ENCODE peak calls at places on chromosomes 4 and X, in four cellular contexts. U is thyroid gland, Q is transverse colon, F is psoas muscle. Z is an unnamed sample.
A peak's percentile ranks its signal among the peaks of the same experiment; 100 is the strongest.

GRCh38 chrX:3939967-3940610 is 226.6 kb upstream of the PRKX start:
- DNase-seq in F (no peak), U (peak; percentile 2), Q (no peak), Z (no peak)

GRCh38 chrX:101171883-101172400 is 47.6 kb upstream of the DRP2 start:
- DNase-seq in Q (no peak), F (no peak), U (no peak), Z (no peak)

GRCh38 chrX:40167240-40168182 is 69.8 kb upstream of the BCOR start:
- DNase-seq in F (peak; percentile 72), Q (peak; percentile 44), U (no peak), Z (no peak)

GRCh38 chrX:18927558-18927957 is 56.4 kb downstream of the PHKA2 start:
- DNase-seq in U (no peak), Q (no peak), F (no peak), Z (no peak)

GRCh38 chr4:135670548-135670947 is 1469.0 kb upstream of the PABPC4L start:
- DNase-seq in F (no peak), Q (no peak), U (no peak), Z (no peak)

GRCh38 chrX:48532201-48532600 is 7.3 kb upstream of the TBC1D25 start:
- DNase-seq in F (no peak), Q (no peak), U (no peak), Z (no peak)

GRCh38 chrX:68807818-68808217 is 21.0 kb upstream of the EFNB1 start:
- DNase-seq in F (no peak), Q (no peak), U (no peak), Z (no peak)

GRCh38 chr4:183356173-183356825 is 34.1 kb upstream of the CLDN24 start:
- DNase-seq in Q (no peak), F (no peak), U (no peak), Z (no peak)

GRCh38 chr4:21697583-21697982 is 251.0 kb downstream of the KCNIP4 start:
- DNase-seq in F (no peak), Q (no peak), U (peak; percentile 50), Z (peak; percentile 90)

GRCh38 chr4:98996056-98996941 is 778 bp downstream of the METAP1 start:
- DNase-seq in F (no peak), U (peak; percentile 32), Q (peak; percentile 24), Z (no peak)

GRCh38 chr4:4856071-4857000 is 3.1 kb upstream of the MSX1 start:
- DNase-seq in F (peak; percentile 19), Q (no peak), U (no peak), Z (peak; percentile 44)

GRCh38 chr4:106294062-106294461 is 21.9 kb downstream of the TBCK start:
- DNase-seq in F (no peak), Q (no peak), U (no peak), Z (no peak)

GRCh38 chr4:55348436-55348835 is 2.4 kb downstream of the SRD5A3 start:
- DNase-seq in Q (no peak), U (no peak), F (no peak), Z (no peak)

GRCh38 chr4:41155194-41155830 is 59.0 kb downstream of the APBB2 start:
- DNase-seq in F (no peak), U (peak; percentile 42), Q (no peak), Z (no peak)

GRCh38 chr4:189299706-189300105 is 641.0 kb upstream of the FRG1 start:
- DNase-seq in F (no peak), U (no peak), Q (no peak), Z (no peak)

GRCh38 chrX:134601240-134601639 is 57.0 kb downstream of the PLAC1 start:
- DNase-seq in Q (no peak), U (no peak), F (no peak), Z (no peak)

GRCh38 chr4:35639929-35640328 is 604.4 kb downstream of the ARAP2 start:
- DNase-seq in U (no peak), Q (no peak), F (no peak), Z (no peak)

GRCh38 chrX:53262918-53263394 is 18.4 kb downstream of the IQSEC2 start:
- DNase-seq in U (no peak), Q (no peak), F (no peak), Z (no peak)

GRCh38 chrX:38151426-38151825 is 69.2 kb downstream of the SRPX start:
- DNase-seq in F (no peak), U (no peak), Q (no peak), Z (no peak)

GRCh38 chrX:81957318-81957717 is 755.4 kb downstream of the SH3BGRL start:
- DNase-seq in F (no peak), U (no peak), Q (no peak), Z (no peak)

DNA sequence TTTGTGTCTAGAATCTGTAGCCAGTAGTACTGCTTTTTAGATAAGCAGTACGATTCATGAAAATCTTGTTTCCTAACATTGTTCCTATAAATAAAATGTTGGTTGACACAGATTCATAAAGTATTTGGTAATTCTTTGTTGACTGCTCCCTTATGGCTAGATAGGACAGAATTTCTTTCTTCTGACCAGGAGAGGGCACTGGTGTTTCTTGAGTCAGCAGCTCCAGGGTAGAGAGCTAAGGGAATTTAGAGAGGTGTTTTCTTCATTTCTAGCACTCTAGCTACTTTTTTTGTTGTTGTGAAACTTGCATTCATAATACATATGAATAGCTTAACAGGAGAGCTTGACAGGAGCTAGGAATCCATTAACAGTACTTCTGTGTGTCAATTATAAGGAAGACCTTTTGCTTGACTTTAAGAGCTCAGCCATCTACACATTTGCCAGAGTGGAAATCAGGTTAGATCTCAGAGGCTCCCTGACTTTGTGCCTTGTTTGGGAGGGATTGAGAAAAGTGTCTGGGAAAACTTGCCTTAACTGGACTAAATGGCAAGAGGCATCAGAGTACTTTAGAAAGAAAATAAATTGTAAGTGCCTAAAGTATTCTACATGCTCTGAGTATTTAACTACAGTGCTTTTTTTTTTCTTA is 756.1 kb downstream of the SH3BGRL start:
- DNase-seq in U (no peak), Q (no peak), F (no peak), Z (no peak)
- H3K9me3 ChIP-seq in U (no peaks in the 10 kb centered on the region), Q (no peaks in the 10 kb centered on the region), F (no peaks in the 10 kb centered on the region), Z (no peaks in the 10 kb centered on the region)

GRCh38 chrX:146424422-146424821 is 385.1 kb upstream of the CXorf51B start:
- DNase-seq in Q (no peak), U (no peak), F (no peak), Z (no peak)
- H3K4me3 ChIP-seq in Q (no peak overlapping the region), U (no peak overlapping the region), F (no peak overlapping the region), Z (no peak overlapping the region)

GRCh38 chr4:77865259-77865658 is 2.6 kb downstream of the MRPL1 start:
- DNase-seq in Q (no peak), F (no peak), U (no peak), Z (no peak)
- H3K4me1 ChIP-seq in Q (no peaks in the 10 kb centered on the region), F (peaks cover 10% of the 10 kb centered on the region), U (no peaks in the 10 kb centered on the region), Z (peaks cover 8% of the 10 kb centered on the region)

GRCh38 chrX:153800177-153800722 is 5.8 kb downstream of the SSR4 start:
- DNase-seq in Q (no peak), U (no peak), F (no peak), Z (no peak)

GRCh38 chrX:153802513-153803045 is 8.1 kb downstream of the SSR4 start:
- DNase-seq in U (no peak), Q (no peak), F (no peak), Z (no peak)

GRCh38 chrX:153800746-153801145 is 6.3 kb downstream of the SSR4 start:
- DNase-seq in F (no peak), U (no peak), Q (no peak), Z (no peak)

GRCh38 chrX:153803211-153804099 is 9.0 kb downstream of the SSR4 start:
- DNase-seq in F (no peak), U (no peak), Q (no peak), Z (no peak)

DNA sequence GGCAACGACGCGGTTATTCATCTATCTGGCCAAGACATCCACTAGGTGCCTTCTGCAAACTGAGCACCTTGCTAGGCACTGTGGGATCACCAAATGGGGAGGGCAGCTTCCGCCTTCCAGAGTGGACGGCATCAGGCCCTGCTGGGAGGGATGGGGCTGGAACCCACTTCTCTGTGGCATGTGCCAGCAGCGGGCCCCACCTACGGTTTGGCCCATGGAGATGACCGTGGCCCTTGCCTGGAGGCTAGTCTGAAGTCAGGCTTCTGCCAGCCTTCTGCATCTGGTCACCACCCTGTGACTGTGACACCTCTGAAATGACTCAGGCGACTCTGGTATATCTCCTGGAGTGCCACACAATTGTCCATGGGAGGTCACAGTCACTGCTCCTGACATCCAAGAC is 7.2 kb downstream of the SSR4 start:
- DNase-seq in Q (no peak), F (no peak), U (no peak), Z (no peak)
- H3K9me3 ChIP-seq in Q (no peaks in the 10 kb centered on the region), F (no peaks in the 10 kb centered on the region), U (no peaks in the 10 kb centered on the region), Z (no peaks in the 10 kb centered on the region)

GRCh38 chr4:153494562-153494961 is 28.4 kb downstream of the TMEM131L start:
- DNase-seq in F (no peak), U (no peak), Q (no peak), Z (no peak)

GRCh38 chr4:153497988-153498967 is 32.1 kb downstream of the TMEM131L start:
- DNase-seq in U (no peak), F (no peak), Q (no peak), Z (no peak)

GRCh38 chr4:153497091-153497531 is 31.0 kb downstream of the TMEM131L start:
- DNase-seq in U (no peak), Q (no peak), F (no peak), Z (no peak)

GRCh38 chr4:153499005-153499404 is 32.8 kb downstream of the TMEM131L start:
- DNase-seq in F (no peak), U (no peak), Q (no peak), Z (no peak)

DNA sequence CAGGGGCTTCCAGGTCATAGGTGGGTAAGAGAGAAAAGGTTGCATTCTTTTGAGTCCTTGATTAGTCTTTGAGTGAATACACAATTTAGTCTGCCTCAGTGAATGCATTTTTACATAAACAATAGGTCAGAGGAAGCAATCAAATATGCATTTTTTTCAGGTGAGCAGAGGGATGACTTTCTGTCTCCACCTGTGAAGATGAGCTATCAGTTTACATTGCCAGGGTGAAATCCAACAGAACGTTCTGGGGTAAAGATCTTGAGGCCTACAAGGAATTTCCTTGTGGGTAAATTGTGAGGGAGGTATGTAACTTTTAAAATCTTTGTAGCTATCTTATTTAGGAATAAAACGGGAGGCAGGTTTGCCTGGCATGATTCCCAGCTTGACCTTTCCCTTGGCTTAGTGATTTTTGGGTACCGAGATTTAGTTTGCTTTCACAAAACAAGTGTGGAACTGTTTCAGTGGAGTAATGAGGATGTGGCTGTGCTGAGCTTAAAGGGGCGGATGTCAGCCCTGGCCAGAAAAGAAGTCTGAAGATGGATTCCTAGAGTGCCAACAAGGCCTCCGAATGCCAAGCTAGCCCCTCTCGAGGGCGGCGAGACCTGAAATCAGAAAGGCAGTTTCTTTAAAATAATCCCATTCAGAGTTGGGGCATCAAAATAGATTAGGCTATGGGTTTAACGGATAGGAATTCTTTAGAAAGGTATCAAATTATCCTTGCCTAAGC is 29.5 kb downstream of the TMEM131L start:
- DNase-seq in U (no peak), Q (no peak), F (no peak), Z (no peak)
- H3K4me3 ChIP-seq in U (no peak overlapping the region), Q (no peak overlapping the region), F (no peak overlapping the region), Z (no peak overlapping the region)

GRCh38 chrX:154352012-154352401 is 22.4 kb downstream of the FLNA start:
- DNase-seq in Q (peak; percentile 7), F (peak; percentile 42), U (no peak), Z (peak; percentile 1)
- H3K4me1 ChIP-seq in Q (no peaks in the 10 kb centered on the region), F (no peaks in the 10 kb centered on the region), U (no peaks in the 10 kb centered on the region), Z (no peaks in the 10 kb centered on the region)

DNA sequence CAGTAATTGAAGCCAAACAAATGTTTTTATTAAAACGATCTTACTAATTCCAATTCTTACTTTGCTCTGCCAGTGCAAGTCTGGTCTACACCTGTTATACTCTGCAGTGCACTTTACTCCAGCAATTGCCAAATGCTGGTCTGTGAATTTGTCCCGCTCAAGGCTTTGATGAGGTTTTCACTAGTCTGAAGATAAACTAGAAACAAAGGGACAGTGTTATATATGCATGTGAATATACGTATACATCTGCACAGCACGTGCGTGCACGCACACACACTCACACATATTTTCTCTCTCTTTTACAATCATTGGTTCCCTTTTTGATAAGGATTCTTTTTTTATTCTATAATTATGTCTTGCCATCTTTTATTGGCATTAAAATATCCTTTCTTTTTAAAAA is 88.5 kb upstream of the LCORL start:
- DNase-seq in F (no peak), Q (no peak), U (no peak), Z (no peak)
- H3K9me3 ChIP-seq in F (no peaks in the 10 kb centered on the region), Q (no peaks in the 10 kb centered on the region), U (no peaks in the 10 kb centered on the region), Z (no peaks in the 10 kb centered on the region)

Z was measured in BE2C.